ENCODE peak calls at places on chromosome 5, in six cellular contexts. B is ovary, F is endothelial cell of umbilical vein, X is GM12891, V is GM12892, G is A549. N is an unnamed sample.

GRCh38 chr5:128535225-128535624 is 2.8 kb downstream of the FBN2 start:
- DNase-seq in V (no peak), F (no peak), B (no peak), X (no peak), G (no peak), N (no peak)

GRCh38 chr5:173429489-173430150 is 101.4 kb upstream of the STC2 start:
- DNase-seq in X (no peak), G (no peak), B (no peak), V (no peak), F (no peak), N (no peak)

GRCh38 chr5:66406761-66407289 is 189.4 kb upstream of the MAST4 start:
- DNase-seq in F (no peak), V (no peak), X (no peak), G (no peak), B (no peak), N (no peak)

GRCh38 chr5:137714931-137715330 is 21.0 kb downstream of the KLHL3 start:
- DNase-seq in B (no peak), X (no peak), V (no peak), G (no peak), F (peak; percentile 60), N (no peak)

GRCh38 chr5:143527808-143528207 is 124.3 kb upstream of the NR3C1 start:
- DNase-seq in V (no peak), F (no peak), X (no peak), B (no peak), G (no peak), N (no peak)

GRCh38 chr5:669111-669841 is 23.9 kb downstream of the TPPP start:
- DNase-seq in X (peak; percentile 69), V (no peak), G (no peak), B (no peak), F (peak; percentile 22), N (peak; percentile 25)

GRCh38 chr5:176812269-176813259 is 2.2 kb downstream of the UNC5A start:
- DNase-seq in G (peak; percentile 49), X (no peak), B (no peak), V (no peak), F (peak; percentile 30), N (peak; percentile 25)

GRCh38 chr5:55691265-55692105 is 20.6 kb downstream of the SLC38A9 start:
- DNase-seq in G (peak; percentile 55), F (peak; percentile 57), B (no peak), X (no peak), V (no peak), N (peak; percentile 37)

GRCh38 chr5:90306613-90307012 is 102.9 kb downstream of the CETN3 start:
- DNase-seq in X (no peak), V (no peak), G (no peak), B (no peak), F (no peak), N (no peak)

GRCh38 chr5:172579403-172579990 is 61.6 kb upstream of the NEURL1B start:
- DNase-seq in B (no peak), F (no peak), V (no peak), X (no peak), G (no peak), N (no peak)

GRCh38 chr5:142900926-142901325 is 130.7 kb downstream of the ARHGAP26 start:
- DNase-seq in G (no peak), X (no peak), B (no peak), V (no peak), F (no peak), N (no peak)

GRCh38 chr5:75054110-75054930 is 2.0 kb upstream of the GCNT4 start:
- DNase-seq in G (no peak), F (no peak), V (no peak), B (no peak), X (no peak), N (peak; percentile 41)

GRCh38 chr5:34499001-34499734 is 157.0 kb upstream of the RAI14 start:
- DNase-seq in X (no peak), V (no peak), F (peak; percentile 89), G (peak; percentile 31), B (no peak), N (no peak)

GRCh38 chr5:54093861-54094260 is 216.5 kb downstream of the ARL15 start:
- DNase-seq in G (no peak), F (no peak), B (no peak), V (no peak), X (no peak), N (no peak)

GRCh38 chr5:38650540-38651275 is 94.3 kb upstream of the LIFR start:
- DNase-seq in X (no peak), B (no peak), F (peak; percentile 92), G (no peak), V (no peak), N (no peak)

GRCh38 chr5:119370521-119370920 is 14.7 kb downstream of the TNFAIP8 start:
- DNase-seq in X (no peak), B (no peak), V (no peak), G (no peak), F (no peak), N (no peak)

GRCh38 chr5:62593331-62593730 is 14.7 kb downstream of the LRRC70 start:
- DNase-seq in V (no peak), G (peak; percentile 11), B (no peak), F (peak; percentile 44), X (no peak), N (peak; percentile 35)

GRCh38 chr5:39138892-39139291 is 64.7 kb upstream of the RICTOR start:
- DNase-seq in V (no peak), F (peak; percentile 77), X (no peak), G (peak; percentile 88), B (no peak), N (no peak)

GRCh38 chr5:176884571-176884890 is 14.6 kb downstream of the HK3 start:
- DNase-seq in F (no peak), B (no peak), G (no peak), V (no peak), X (no peak), N (no peak)

GRCh38 chr5:53874409-53874808 is 314.0 kb downstream of the NDUFS4 start:
- DNase-seq in V (no peak), X (no peak), F (no peak), G (peak; percentile 6), B (no peak), N (peak; percentile 49)

DNA sequence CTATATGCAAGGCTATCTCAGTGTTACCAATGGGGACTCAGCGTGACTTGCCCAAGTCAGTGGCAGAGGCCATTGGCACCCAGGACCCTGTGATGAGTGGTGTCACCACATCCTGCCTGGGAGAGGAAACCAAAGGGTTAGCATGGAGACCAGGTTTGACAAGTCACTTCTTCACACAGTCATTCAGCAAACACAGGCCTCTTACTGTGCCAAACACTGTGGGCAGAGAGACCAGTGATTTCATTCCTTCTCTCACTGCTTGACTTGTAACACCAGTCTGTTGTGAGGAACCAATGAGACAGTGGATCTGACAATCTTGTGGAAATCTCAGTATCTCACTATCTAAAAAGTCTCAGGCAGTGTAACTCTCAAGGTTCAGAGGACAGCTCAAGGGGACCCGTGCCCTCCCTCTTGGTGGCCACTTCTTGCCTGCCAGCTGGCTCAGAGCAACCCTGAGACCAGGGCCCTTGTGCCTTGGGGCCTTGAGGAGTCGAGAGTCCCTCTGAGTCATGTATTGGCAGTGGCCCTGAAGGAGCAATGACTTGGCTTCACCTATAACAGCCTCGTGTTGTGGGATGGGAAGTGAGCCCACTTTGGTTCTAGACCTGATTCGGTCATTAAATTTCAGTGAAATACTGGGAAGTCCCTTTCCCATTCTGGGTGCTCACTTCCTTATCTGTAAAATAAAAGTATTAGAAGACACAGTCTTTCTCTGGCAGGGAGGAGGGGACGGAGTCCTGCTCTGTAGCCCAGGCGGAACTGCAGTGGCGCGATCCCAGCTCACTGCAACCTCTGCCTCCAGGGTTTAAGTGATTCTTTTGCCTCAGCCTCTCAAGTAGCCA is 1.6 kb downstream of the FABP6 start:
- DNase-seq in X (no peak), V (no peak), B (no peak), G (no peak), F (no peak), N (no peak)
- TF ChIP-seq POLR2A in X (no peak), V (no peak), B (no peak), G (no peak), F (no peak), N (no peak)

GRCh38 chr5:52791366-52791765 is 3.6 kb downstream of the ITGA1 start:
- DNase-seq in X (no peak), F (no peak), V (no peak), B (no peak), G (no peak), N (no peak)

GRCh38 chr5:52798952-52799351 is 11.2 kb downstream of the ITGA1 start:
- DNase-seq in X (no peak), V (no peak), F (no peak), B (no peak), G (no peak), N (no peak)

GRCh38 chr5:52796507-52797103 is 8.9 kb downstream of the ITGA1 start:
- DNase-seq in V (no peak), B (no peak), F (no peak), X (no peak), G (no peak), N (no peak)

GRCh38 chr5:52789867-52790266 is 2.2 kb downstream of the ITGA1 start:
- DNase-seq in X (no peak), V (no peak), F (no peak), G (no peak), B (no peak), N (no peak)

GRCh38 chr5:52794519-52794918 is 6.8 kb downstream of the ITGA1 start:
- DNase-seq in G (peak; percentile 11), X (no peak), F (no peak), B (no peak), V (no peak), N (no peak)
- TF ChIP-seq POLR2A in G (no peak), X (no peak), F (no peak), B (no peak), V (no peak), N (no peak)

DNA sequence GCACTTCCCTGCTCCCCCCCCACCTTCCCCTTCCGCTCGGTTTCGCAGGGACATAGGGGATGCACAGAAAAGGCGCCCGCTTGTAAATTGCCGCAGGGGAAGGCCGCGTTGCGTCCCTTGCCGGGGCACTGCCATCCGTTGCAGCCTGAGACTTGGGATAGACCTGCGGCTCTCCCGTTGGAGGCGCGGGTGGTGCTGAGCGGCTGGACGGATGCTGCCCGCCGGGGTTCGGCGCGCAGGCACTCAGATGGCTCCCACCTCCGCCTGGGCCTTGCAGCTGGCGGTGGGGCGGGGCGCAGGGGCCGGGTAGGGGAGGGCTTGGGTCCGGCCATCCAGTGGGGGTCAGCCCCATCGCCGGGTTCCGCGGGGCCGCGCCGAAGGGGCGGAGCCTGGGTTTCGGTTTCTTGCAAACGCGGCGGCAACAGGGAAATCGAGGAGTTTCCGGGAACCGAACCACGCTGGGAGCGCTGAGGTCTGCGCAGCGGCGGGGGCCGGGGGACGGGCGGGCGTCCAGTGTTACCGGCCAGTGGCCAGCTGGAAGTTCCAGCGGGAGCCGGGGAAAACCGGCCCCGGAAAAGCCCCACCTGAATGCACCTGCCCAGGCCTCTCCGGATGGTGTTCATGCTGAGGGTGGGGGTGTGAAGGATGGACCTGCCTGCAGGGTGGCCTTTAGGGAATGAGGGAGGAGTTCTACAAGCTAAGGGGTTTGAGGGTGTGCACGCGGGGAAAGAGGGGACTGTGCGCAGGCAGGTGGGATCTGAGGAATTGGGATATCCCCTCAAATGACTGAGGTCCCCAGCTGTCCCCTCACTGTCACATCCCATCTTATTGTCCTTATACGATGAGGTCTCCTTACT is 6.3 kb upstream of the IRF1 start:
- DNase-seq in V (peak; percentile 76), X (peak; percentile 59), G (peak; percentile 87), F (peak; percentile 86), B (peak; percentile 90), N (peak; percentile 83)
- TF ChIP-seq POLR2A in V (peak; percentile 57), X (no peak), G (peak; percentile 81), F (peak; percentile 27), B (no peak), N (no peak)

DNA sequence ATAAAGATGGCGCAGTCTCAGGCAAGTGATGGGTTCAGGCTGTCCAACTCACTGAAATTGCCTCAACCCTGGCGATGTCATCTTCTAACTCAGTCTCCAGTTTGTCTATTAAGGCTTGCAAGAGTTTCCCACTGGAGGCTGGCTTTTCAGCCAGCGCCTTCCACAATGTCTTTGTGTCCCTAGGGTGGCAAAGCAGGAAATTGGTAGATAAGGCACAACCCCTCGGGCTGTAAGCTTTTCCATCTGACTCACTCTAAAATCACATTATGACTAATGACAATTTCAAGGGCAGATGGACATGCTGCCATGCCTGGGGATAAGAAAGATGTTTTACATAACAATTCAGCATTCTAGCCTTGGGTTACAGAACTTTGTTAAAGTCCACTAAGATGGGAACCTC is 61.9 kb downstream of the MROH2B start:
- DNase-seq in F (peak; percentile 7), G (peak; percentile 16), X (no peak), V (no peak), B (no peak), N (no peak)
- TF ChIP-seq POLR2A in F (no peak), G (no peak), X (no peak), V (no peak), B (no peak), N (no peak)

N was measured in erythroblast.